ENCODE peak calls at places on chromosome 1, in four cellular contexts. One of them, this sample, is unnamed.
A peak's percentile ranks its signal among the peaks of the same experiment; 100 is the strongest.

GRCh38 chr1:63010898-63011660 is 227.1 kb downstream of the ATG4C start:
- DNase-seq in Calu3: no peak
- DNase-seq in epithelial cell of esophagus: no peak
- DNase-seq in osteocyte: no peak
- DNase-seq in this sample: no peak

GRCh38 chr1:221608835-221609320 is 133.0 kb downstream of the DUSP10 start:
- DNase-seq in osteocyte: no peak
- DNase-seq in Calu3: no peak
- DNase-seq in epithelial cell of esophagus: no peak
- DNase-seq in this sample: no peak

GRCh38 chr1:235601087-235601486 is 48.5 kb downstream of the GNG4 start:
- DNase-seq in osteocyte: no peak
- DNase-seq in Calu3: peak; percentile 39
- DNase-seq in epithelial cell of esophagus: peak; percentile 36
- DNase-seq in this sample: peak; percentile 38

GRCh38 chr1:12177999-12178441 is 11.2 kb downstream of the TNFRSF1B start:
- DNase-seq in epithelial cell of esophagus: peak; percentile 48
- DNase-seq in osteocyte: no peak
- DNase-seq in Calu3: peak; percentile 30
- DNase-seq in this sample: peak; percentile 78

GRCh38 chr1:22772054-22772453 is 61.4 kb downstream of the EPHB2 start:
- DNase-seq in osteocyte: no peak
- DNase-seq in Calu3: no peak
- DNase-seq in epithelial cell of esophagus: no peak
- DNase-seq in this sample: no peak

GRCh38 chr1:148362141-148362929 is 120.8 kb downstream of the PPIAL4G start:
- DNase-seq in Calu3: peak; percentile 34
- DNase-seq in epithelial cell of esophagus: peak; percentile 97
- DNase-seq in osteocyte: no peak
- DNase-seq in this sample: peak; percentile 85

GRCh38 chr1:15459771-15460719 is 3.5 kb downstream of the CELA2A start:
- DNase-seq in Calu3: no peak
- DNase-seq in epithelial cell of esophagus: peak; percentile 39
- DNase-seq in osteocyte: no peak
- DNase-seq in this sample: peak; percentile 63

GRCh38 chr1:225882008-225882698 is at the start of gene TMEM63A:
- DNase-seq in osteocyte: peak; percentile 95
- DNase-seq in epithelial cell of esophagus: peak; percentile 73
- DNase-seq in Calu3: peak; percentile 96
- DNase-seq in this sample: peak; percentile 82

GRCh38 chr1:43552813-43553212 is 22.1 kb downstream of the PTPRF start:
- DNase-seq in epithelial cell of esophagus: no peak
- DNase-seq in Calu3: no peak
- DNase-seq in osteocyte: no peak
- DNase-seq in this sample: no peak

GRCh38 chr1:204746838-204747442 is 61.4 kb upstream of the LRRN2 start:
- DNase-seq in epithelial cell of esophagus: peak; percentile 59
- DNase-seq in osteocyte: peak; percentile 83
- DNase-seq in Calu3: peak; percentile 52
- DNase-seq in this sample: peak; percentile 81

GRCh38 chr1:14768589-14769304 is 170.3 kb downstream of the KAZN start:
- DNase-seq in Calu3: no peak
- DNase-seq in osteocyte: no peak
- DNase-seq in epithelial cell of esophagus: peak; percentile 22
- DNase-seq in this sample: no peak

GRCh38 chr1:168483531-168483930 is 60.3 kb downstream of the XCL2 start:
- DNase-seq in osteocyte: no peak
- DNase-seq in Calu3: no peak
- DNase-seq in epithelial cell of esophagus: peak; percentile 89
- DNase-seq in this sample: no peak

GRCh38 chr1:221268295-221268694 is 389.1 kb downstream of the HLX start:
- DNase-seq in Calu3: no peak
- DNase-seq in osteocyte: no peak
- DNase-seq in epithelial cell of esophagus: peak; percentile 49
- DNase-seq in this sample: peak; percentile 18

GRCh38 chr1:70966018-70966638 is 81.5 kb downstream of the PTGER3 start:
- DNase-seq in epithelial cell of esophagus: peak; percentile 36
- DNase-seq in osteocyte: no peak
- DNase-seq in Calu3: no peak
- DNase-seq in this sample: peak; percentile 72

GRCh38 chr1:226649780-226650179 is 89.3 kb downstream of the ITPKB start:
- DNase-seq in epithelial cell of esophagus: peak; percentile 16
- DNase-seq in osteocyte: no peak
- DNase-seq in Calu3: no peak
- DNase-seq in this sample: peak; percentile 49

GRCh38 chr1:54324031-54324654 is 82.1 kb downstream of the SSBP3 start:
- DNase-seq in Calu3: no peak
- DNase-seq in osteocyte: no peak
- DNase-seq in epithelial cell of esophagus: peak; percentile 56
- DNase-seq in this sample: no peak